ENCODE peak calls at places on chromosomes 5 and 9, in six cellular contexts. Y, F, B, A, T and W are unnamed samples.

GRCh38 chr5:95647886-95648860 is 1.6 kb downstream of the RFESD start:
- DNase-seq in Y (no peak), F (peak; percentile 44), B (no peak), A (no peak), T (no peak), W (no peak)

GRCh38 chr5:179613460-179614071 is 9.9 kb downstream of the HNRNPH1 start:
- DNase-seq in Y (no peak), F (no peak), B (no peak), A (no peak), T (peak; percentile 38), W (no peak)

GRCh38 chr5:163571755-163572154 is 66.3 kb downstream of the MAT2B start:
- DNase-seq in Y (peak; percentile 20), F (peak; percentile 82), B (no peak), A (no peak), T (peak; percentile 82), W (peak; percentile 89)

GRCh38 chr5:97550164-97550563 is 367.1 kb upstream of the RIOK2 start:
- DNase-seq in Y (peak; percentile 52), F (peak; percentile 56), B (peak; percentile 46), A (no peak), T (peak; percentile 81), W (peak; percentile 35)

GRCh38 chr9:38182321-38182720 is 113.3 kb upstream of the SHB start:
- DNase-seq in Y (no peak), F (peak; percentile 85), B (no peak), A (no peak), T (no peak), W (no peak)

GRCh38 chr5:35302544-35302943 is 72.3 kb upstream of the PRLR start:
- DNase-seq in Y (no peak), F (no peak), B (no peak), A (peak; percentile 38), T (no peak), W (no peak)

GRCh38 chr9:126984969-126985368 is 70.4 kb downstream of the RALGPS1 start:
- DNase-seq in Y (no peak), F (no peak), B (no peak), A (no peak), T (no peak), W (no peak)

GRCh38 chr9:106738109-106738508 is 124.9 kb upstream of the ZNF462 start:
- DNase-seq in Y (no peak), F (no peak), B (no peak), A (no peak), T (no peak), W (no peak)

GRCh38 chr9:121912812-121913627 is 180.1 kb downstream of the TTLL11 start:
- DNase-seq in Y (no peak), F (no peak), B (no peak), A (no peak), T (no peak), W (no peak)

GRCh38 chr5:73678322-73678740 is 52.3 kb downstream of the ARHGEF28 start:
- DNase-seq in Y (no peak), F (no peak), B (no peak), A (no peak), T (no peak), W (no peak)

GRCh38 chr5:10645146-10645545 is 81.3 kb downstream of the ANKRD33B start:
- DNase-seq in Y (no peak), F (no peak), B (no peak), A (peak; percentile 49), T (no peak), W (no peak)

GRCh38 chr5:1998716-1999317 is 116.1 kb upstream of the IRX4 start:
- DNase-seq in Y (no peak), F (no peak), B (no peak), A (no peak), T (no peak), W (no peak)

GRCh38 chr5:137144656-137145055 is 354.5 kb downstream of the SPOCK1 start:
- DNase-seq in Y (no peak), F (no peak), B (no peak), A (no peak), T (no peak), W (no peak)

GRCh38 chr5:11687498-11687897 is 216.7 kb downstream of the CTNND2 start:
- DNase-seq in Y (no peak), F (no peak), B (no peak), A (no peak), T (no peak), W (no peak)

GRCh38 chr9:134738869-134739659 is 97.5 kb downstream of the COL5A1 start:
- DNase-seq in Y (peak; percentile 14), F (peak; percentile 71), B (peak; percentile 85), A (peak; percentile 58), T (peak; percentile 87), W (peak; percentile 49)

GRCh38 chr5:34008721-34009120 is 871 bp upstream of the AMACR start:
- DNase-seq in Y (no peak), F (peak; percentile 9), B (no peak), A (no peak), T (peak; percentile 12), W (no peak)

GRCh38 chr9:100856238-100856637 is 172.3 kb upstream of the PLPPR1 start:
- DNase-seq in Y (no peak), F (no peak), B (no peak), A (no peak), T (no peak), W (no peak)

GRCh38 chr5:9512452-9512851 is 33.4 kb downstream of the SEMA5A start:
- DNase-seq in Y (no peak), F (peak; percentile 42), B (no peak), A (no peak), T (peak; percentile 38), W (peak; percentile 70)

GRCh38 chr5:9516591-9516990 is 29.3 kb downstream of the SEMA5A start:
- DNase-seq in Y (no peak), F (no peak), B (peak; percentile 64), A (no peak), T (no peak), W (no peak)

GRCh38 chr5:9515451-9515850 is 30.4 kb downstream of the SEMA5A start:
- DNase-seq in Y (no peak), F (no peak), B (no peak), A (no peak), T (no peak), W (no peak)

GRCh38 chr5:9514968-9515367 is 30.9 kb downstream of the SEMA5A start:
- DNase-seq in Y (no peak), F (no peak), B (no peak), A (no peak), T (no peak), W (no peak)

GRCh38 chr5:9513825-9514224 is 32.0 kb downstream of the SEMA5A start:
- DNase-seq in Y (peak; percentile 40), F (peak; percentile 72), B (peak; percentile 69), A (no peak), T (peak; percentile 84), W (peak; percentile 38)
- TF ChIP-seq CTCF in Y (peak; percentile 78), F (peak; percentile 79), B (peak; percentile 59), A (no peak), T (peak; percentile 51), W (peak; percentile 53)

GRCh38 chr9:76738402-76738801 is 25.8 kb upstream of the PCA3 start:
- DNase-seq in Y (no peak), F (no peak), B (no peak), A (no peak), T (no peak), W (no peak)

GRCh38 chr9:76744336-76744735 is 19.9 kb upstream of the PCA3 start:
- DNase-seq in Y (no peak), F (no peak), B (no peak), A (peak; percentile 32), T (no peak), W (no peak)

GRCh38 chr9:76741524-76741923 is 22.7 kb upstream of the PCA3 start:
- DNase-seq in Y (no peak), F (no peak), B (peak; percentile 49), A (no peak), T (no peak), W (no peak)
- TF ChIP-seq CTCF in Y (no peak), F (no peak), B (no peak), A (no peak), T (no peak), W (no peak)

GRCh38 chr5:61308699-61309098 is 23.4 kb upstream of the ZSWIM6 start:
- DNase-seq in Y (no peak), F (no peak), B (no peak), A (no peak), T (no peak), W (no peak)

GRCh38 chr5:61304611-61305369 is 27.3 kb upstream of the ZSWIM6 start:
- DNase-seq in Y (peak; percentile 88), F (peak; percentile 95), B (no peak), A (no peak), T (peak; percentile 91), W (peak; percentile 79)

GRCh38 chr5:61307611-61308010 is 24.4 kb upstream of the ZSWIM6 start:
- DNase-seq in Y (no peak), F (no peak), B (no peak), A (no peak), T (peak; percentile 71), W (no peak)

GRCh38 chr5:61307196-61307590 is 24.9 kb upstream of the ZSWIM6 start:
- DNase-seq in Y (no peak), F (no peak), B (no peak), A (no peak), T (peak; percentile 45), W (no peak)

DNA sequence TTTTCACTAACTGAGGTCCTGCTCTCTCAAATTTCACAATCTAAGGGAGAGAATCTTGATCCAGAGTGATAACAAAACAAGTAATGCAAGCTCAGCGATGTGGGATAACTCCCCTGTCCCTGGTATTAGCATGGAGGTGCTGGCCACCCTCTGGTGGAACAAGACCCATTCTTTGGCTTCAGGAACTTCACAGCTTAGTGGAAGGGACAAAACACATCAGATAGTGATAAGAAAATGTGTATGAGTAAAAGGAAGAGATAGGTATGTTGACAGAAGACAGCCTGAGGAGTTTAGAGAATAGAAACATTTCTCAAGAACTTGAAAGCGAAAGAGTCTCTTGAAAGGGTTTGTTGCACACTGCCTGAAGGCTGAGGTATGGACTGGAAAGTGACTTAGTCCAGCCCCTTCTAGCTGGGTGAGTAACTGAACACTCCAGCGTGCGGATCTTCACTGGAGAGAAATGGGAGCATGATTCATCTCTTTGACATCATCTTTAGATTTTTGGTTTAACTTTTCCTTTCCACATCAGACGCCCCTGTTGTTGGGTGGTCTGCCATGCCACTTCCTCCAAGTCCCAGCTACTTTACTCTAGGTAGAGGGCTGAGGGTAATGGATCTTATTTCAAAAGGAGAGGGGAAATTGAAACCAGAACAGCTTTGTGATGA is 25.4 kb upstream of the ZSWIM6 start:
- DNase-seq in Y (peak; percentile 87), F (peak; percentile 94), B (no peak), A (peak; percentile 37), T (peak; percentile 79), W (peak; percentile 86)
- TF ChIP-seq CTCF in Y (peak; percentile 9), F (no peak), B (no peak), A (no peak), T (no peak), W (no peak)

DNA sequence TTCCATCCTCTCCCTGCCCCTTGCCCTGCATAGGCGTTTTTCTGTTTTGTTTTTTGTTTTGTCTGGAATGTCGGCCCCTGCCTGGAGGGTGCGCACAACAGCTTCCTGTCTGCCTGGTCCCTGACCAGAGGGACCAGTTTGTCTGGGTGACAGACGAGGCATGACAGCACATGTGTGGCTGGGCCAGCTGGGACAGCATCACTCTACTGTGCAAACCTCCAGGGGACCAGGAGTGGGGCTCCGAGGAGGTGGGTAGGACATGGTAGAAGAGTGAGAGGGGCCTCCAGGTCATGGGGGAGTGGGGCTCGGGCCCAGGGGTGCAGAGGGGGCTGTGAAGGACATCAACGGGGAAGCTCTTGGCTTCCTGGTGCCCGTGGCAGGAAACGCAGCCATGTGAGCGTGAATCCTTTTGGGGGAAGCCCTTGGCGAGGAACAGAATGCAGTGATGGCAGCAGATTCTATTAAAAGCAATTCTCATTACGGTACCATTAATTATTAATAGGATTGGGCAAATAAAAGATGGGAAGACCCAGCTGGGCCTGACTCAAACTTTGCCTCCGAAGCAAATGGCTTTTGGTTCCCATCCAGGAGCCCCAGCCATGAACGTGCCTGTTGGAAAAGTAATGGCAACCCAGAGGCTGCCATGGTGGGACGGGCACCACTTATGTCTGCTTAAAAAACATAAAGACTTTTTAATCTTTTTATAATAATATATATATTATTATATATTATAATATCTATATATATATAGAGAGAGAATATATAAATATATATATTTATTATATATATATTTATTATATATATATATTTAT is 184.4 kb upstream of the IER5L start:
- DNase-seq in Y (no peak), F (no peak), B (no peak), A (no peak), T (no peak), W (no peak)
- TF ChIP-seq CTCF in Y (no peak), F (peak; percentile 3), B (peak; percentile 16), A (no peak), T (no peak), W (no peak)